ENCODE peak calls at places on chromosome 2, in six cellular contexts. D is prostate gland, R is NB4, Y is cardiac muscle cell, C is mammary epithelial cell, Q is neural progenitor cell. A is an unnamed sample.

GRCh38 chr2:99651930-99652670 is 162.3 kb upstream of the REV1 start:
- DNase-seq in D (no peak), R (no peak), Y (no peak), C (peak), Q (no peak), A (no peak)

GRCh38 chr2:96962567-96963203 is 23.7 kb downstream of the FAM178B start:
- DNase-seq in D (no peak), R (no peak), Y (no peak), C (no peak), Q (no peak), A (no peak)

GRCh38 chr2:23486676-23487075 is 101.7 kb downstream of the KLHL29 start:
- DNase-seq in D (no peak), R (no peak), Y (no peak), C (no peak), Q (no peak), A (no peak)

GRCh38 chr2:193331701-193332100 is 1137.0 kb upstream of the TMEFF2 start:
- DNase-seq in D (no peak), R (no peak), Y (no peak), C (no peak), Q (no peak), A (no peak)

GRCh38 chr2:120470717-120471060 is 124.8 kb downstream of the INHBB start:
- DNase-seq in D (peak), R (no peak), Y (no peak), C (no peak), Q (no peak), A (no peak)

GRCh38 chr2:159285929-159286708 is at the start of gene WDSUB1:
- DNase-seq in D (peak), R (peak), Y (peak), C (peak), Q (peak), A (peak)

GRCh38 chr2:38264649-38265322 is 112.3 kb downstream of the ATL2 start:
- DNase-seq in D (no peak), R (peak), Y (peak), C (no peak), Q (no peak), A (no peak)

GRCh38 chr2:56763683-56764082 is 579.9 kb downstream of the CCDC85A start:
- DNase-seq in D (no peak), R (no peak), Y (no peak), C (no peak), Q (no peak), A (no peak)

GRCh38 chr2:48979691-48980090 is 174.6 kb downstream of the FSHR start:
- DNase-seq in D (no peak), R (no peak), Y (no peak), C (no peak), Q (no peak), A (no peak)

GRCh38 chr2:101151859-101152194 is 645 bp upstream of the TBC1D8 start:
- DNase-seq in D (peak), R (no peak), Y (peak), C (no peak), Q (peak), A (no peak)

GRCh38 chr2:102758433-102758832 is 3.4 kb upstream of the TMEM182 start:
- DNase-seq in D (no peak), R (no peak), Y (no peak), C (no peak), Q (no peak), A (no peak)

GRCh38 chr2:68448671-68449394 is 18.3 kb downstream of the FBXO48 start:
- DNase-seq in D (no peak), R (no peak), Y (no peak), C (no peak), Q (no peak), A (no peak)

GRCh38 chr2:151189125-151189524 is 72.5 kb downstream of the RBM43 start:
- DNase-seq in D (no peak), R (no peak), Y (no peak), C (no peak), Q (no peak), A (no peak)

GRCh38 chr2:37775908-37776250 is 104.4 kb upstream of the CDC42EP3 start:
- DNase-seq in D (peak), R (no peak), Y (no peak), C (peak), Q (no peak), A (no peak)

GRCh38 chr2:171688129-171688465 is 828 bp downstream of the DYNC1I2 start:
- DNase-seq in D (peak), R (no peak), Y (peak), C (no peak), Q (peak), A (no peak)

GRCh38 chr2:230594286-230594840 is 118.3 kb upstream of the CAB39 start:
- DNase-seq in D (no peak), R (no peak), Y (no peak), C (no peak), Q (no peak), A (no peak)

DNA sequence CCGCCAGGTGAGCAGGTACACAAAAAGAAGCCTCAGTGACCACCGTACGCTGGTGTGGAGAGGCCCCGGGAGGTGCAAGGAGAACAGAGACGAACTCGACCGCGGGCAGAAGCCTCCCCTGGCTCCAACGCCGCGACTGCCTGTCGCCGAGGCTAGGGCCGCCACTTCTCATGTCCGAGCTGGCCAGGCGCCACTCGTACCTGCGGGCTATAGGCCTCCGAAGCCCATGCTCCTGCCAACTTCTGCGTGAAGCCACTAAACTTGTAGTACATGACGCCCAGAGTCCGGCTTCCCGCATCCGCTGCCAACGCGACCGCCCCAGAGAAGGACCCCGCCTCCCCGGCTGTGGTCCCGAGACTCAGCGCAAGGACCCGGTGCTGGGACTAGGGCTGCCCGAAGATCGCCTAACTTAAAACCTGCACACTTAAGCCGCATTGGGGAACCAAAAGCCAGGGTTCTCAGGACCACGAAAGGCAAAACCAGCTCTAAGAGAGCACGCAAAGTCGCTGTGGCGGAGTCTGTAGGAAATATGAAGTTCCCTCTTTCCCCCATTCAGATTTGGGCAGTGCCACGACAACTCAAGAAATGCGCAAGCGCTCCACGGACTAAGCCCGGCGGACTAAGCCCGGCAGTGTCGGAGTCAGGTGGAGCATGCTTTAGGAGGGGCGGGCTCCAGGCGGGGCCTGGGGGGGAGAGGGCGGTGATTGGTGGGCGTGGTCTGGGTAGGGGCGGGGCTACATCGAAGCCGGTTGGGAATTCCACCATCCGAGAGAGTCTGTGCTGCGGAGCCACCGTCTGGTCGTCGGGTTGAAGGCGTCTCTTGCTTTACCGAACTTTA is at the start of gene COX7A2L:
- DNase-seq in D (peak), R (peak), Y (peak), C (peak), Q (peak), A (peak)
- TF ChIP-seq CTCF in D (no peak), R (peak), Y (peak), C (no peak), Q (peak), A (no peak)

GRCh38 chr2:45943231-45944044 is 292.0 kb downstream of the PRKCE start:
- DNase-seq in D (no peak), R (no peak), Y (no peak), C (no peak), Q (no peak), A (no peak)
- TF ChIP-seq CTCF in D (no peak), R (peak), Y (peak), C (no peak), Q (peak), A (no peak)

GRCh38 chr2:185608799-185609198 is 129.8 kb upstream of the FSIP2 start:
- DNase-seq in D (no peak), R (peak), Y (no peak), C (no peak), Q (no peak), A (no peak)
- TF ChIP-seq CTCF in D (no peak), R (no peak), Y (no peak), C (peak), Q (no peak), A (no peak)

GRCh38 chr2:36238126-36238525 is 117.5 kb upstream of the CRIM1 start:
- DNase-seq in D (no peak), R (no peak), Y (no peak), C (no peak), Q (no peak), A (no peak)
- TF ChIP-seq CTCF in D (no peak), R (no peak), Y (no peak), C (no peak), Q (no peak), A (no peak)

A was measured in endothelial cell.